ENCODE peak calls at places on chromosomes 13 and 19, in four cellular contexts. One of them, this sample, is unnamed.

GRCh38 chr19:3098141-3098514 is 4.0 kb downstream of the GNA11 start:
- DNase-seq in mesenteric fat pad: no peak
- DNase-seq in A172: no peak
- DNase-seq in fibroblast of lung: no peak
- DNase-seq in this sample: no peak

GRCh38 chr19:35901055-35901644 is 810 bp upstream of the NFKBID start:
- DNase-seq in mesenteric fat pad: no peak
- DNase-seq in A172: peak; percentile 77
- DNase-seq in fibroblast of lung: peak; percentile 65
- DNase-seq in this sample: no peak

GRCh38 chr13:90336507-90336906 is 1011.0 kb upstream of the MIR17HG start:
- DNase-seq in mesenteric fat pad: no peak
- DNase-seq in A172: no peak
- DNase-seq in fibroblast of lung: no peak
- DNase-seq in this sample: no peak

GRCh38 chr13:29917573-29918091 is 67.2 kb upstream of the UBL3 start:
- DNase-seq in mesenteric fat pad: no peak
- DNase-seq in A172: no peak
- DNase-seq in fibroblast of lung: no peak
- DNase-seq in this sample: no peak

GRCh38 chr13:51681037-51681678 is 96.9 kb downstream of the WDFY2 start:
- DNase-seq in mesenteric fat pad: no peak
- DNase-seq in A172: peak; percentile 76
- DNase-seq in fibroblast of lung: peak; percentile 89
- DNase-seq in this sample: no peak

GRCh38 chr19:33883869-33884519 is 87.3 kb downstream of the KCTD15 start:
- DNase-seq in mesenteric fat pad: peak; percentile 74
- DNase-seq in A172: no peak
- DNase-seq in fibroblast of lung: no peak
- DNase-seq in this sample: no peak

GRCh38 chr19:38735257-38735686 is 9.0 kb downstream of the CAPN12 start:
- DNase-seq in mesenteric fat pad: no peak
- DNase-seq in A172: no peak
- DNase-seq in fibroblast of lung: no peak
- DNase-seq in this sample: peak; percentile 12

GRCh38 chr19:35712910-35713845 is 4.6 kb upstream of the KMT2B start:
- DNase-seq in mesenteric fat pad: no peak
- DNase-seq in A172: no peak
- DNase-seq in fibroblast of lung: no peak
- DNase-seq in this sample: peak; percentile 42

GRCh38 chr19:45919678-45920077 is 5.1 kb upstream of the NANOS2 start:
- DNase-seq in mesenteric fat pad: no peak
- DNase-seq in A172: no peak
- DNase-seq in fibroblast of lung: no peak
- DNase-seq in this sample: no peak

GRCh38 chr19:49688531-49689132 is 762 bp upstream of the ADM5 start:
- DNase-seq in mesenteric fat pad: no peak
- DNase-seq in A172: no peak
- DNase-seq in fibroblast of lung: no peak
- DNase-seq in this sample: no peak

GRCh38 chr13:84973661-84974060 is 825.6 kb downstream of the SLITRK6 start:
- DNase-seq in mesenteric fat pad: no peak
- DNase-seq in A172: no peak
- DNase-seq in fibroblast of lung: no peak
- DNase-seq in this sample: no peak

GRCh38 chr19:40264314-40265054 is 20.7 kb downstream of the AKT2 start:
- DNase-seq in mesenteric fat pad: no peak
- DNase-seq in A172: no peak
- DNase-seq in fibroblast of lung: no peak
- DNase-seq in this sample: no peak

GRCh38 chr19:43464089-43464775 is 1.2 kb downstream of the LYPD3 start:
- DNase-seq in mesenteric fat pad: peak; percentile 90
- DNase-seq in A172: no peak
- DNase-seq in fibroblast of lung: no peak
- DNase-seq in this sample: peak; percentile 59

GRCh38 chr13:109372666-109373065 is 413.7 kb downstream of the IRS2 start:
- DNase-seq in mesenteric fat pad: no peak
- DNase-seq in A172: no peak
- DNase-seq in fibroblast of lung: no peak
- DNase-seq in this sample: no peak

GRCh38 chr13:100610399-100611347 is 22.1 kb upstream of the GGACT start:
- DNase-seq in mesenteric fat pad: no peak
- DNase-seq in A172: no peak
- DNase-seq in fibroblast of lung: no peak
- DNase-seq in this sample: no peak

GRCh38 chr13:107202371-107203023 is 634.6 kb upstream of the ARGLU1 start:
- DNase-seq in mesenteric fat pad: no peak
- DNase-seq in A172: no peak
- DNase-seq in fibroblast of lung: peak; percentile 65
- DNase-seq in this sample: no peak

GRCh38 chr19:42102877-42103276 is 26.9 kb downstream of the ZNF574 start:
- DNase-seq in mesenteric fat pad: no peak
- DNase-seq in A172: no peak
- DNase-seq in fibroblast of lung: no peak
- DNase-seq in this sample: no peak

GRCh38 chr19:51108805-51109146 is 567 bp upstream of the CTU1 start:
- DNase-seq in mesenteric fat pad: no peak
- DNase-seq in A172: no peak
- DNase-seq in fibroblast of lung: no peak
- DNase-seq in this sample: no peak

GRCh38 chr13:71412231-71412630 is 454.8 kb downstream of the DACH1 start:
- DNase-seq in mesenteric fat pad: no peak
- DNase-seq in A172: no peak
- DNase-seq in fibroblast of lung: peak; percentile 54
- DNase-seq in this sample: no peak

GRCh38 chr19:47475460-47475859 is 3.8 kb upstream of the SLC8A2 start:
- DNase-seq in mesenteric fat pad: no peak
- DNase-seq in A172: no peak
- DNase-seq in fibroblast of lung: no peak
- DNase-seq in this sample: no peak

GRCh38 chr13:31538067-31539042 is 201.0 kb upstream of the RXFP2 start:
- DNase-seq in mesenteric fat pad: no peak
- DNase-seq in A172: peak; percentile 35
- DNase-seq in fibroblast of lung: peak; percentile 29
- DNase-seq in this sample: no peak

GRCh38 chr19:46661735-46662592 is 982 bp upstream of the DACT3 start:
- DNase-seq in mesenteric fat pad: no peak
- DNase-seq in A172: peak; percentile 77
- DNase-seq in fibroblast of lung: peak; percentile 84
- DNase-seq in this sample: peak; percentile 59

GRCh38 chr19:35030257-35031071 is at the start of gene SCN1B:
- DNase-seq in mesenteric fat pad: no peak
- DNase-seq in A172: peak; percentile 59
- DNase-seq in fibroblast of lung: peak; percentile 70
- DNase-seq in this sample: peak; percentile 55

GRCh38 chr19:33432408-33433170 is 59.1 kb downstream of the CEBPG start:
- DNase-seq in mesenteric fat pad: no peak
- DNase-seq in A172: no peak
- DNase-seq in fibroblast of lung: no peak
- DNase-seq in this sample: no peak